ENCODE peak calls at places on chromosomes 1 and 21, in five cellular contexts. Y is sigmoid colon, R is SJSA1, J is mammary epithelial cell, K is gastrocnemius medialis. G is an unnamed sample.

GRCh38 chr1:16615253-16616252 is 2.2 kb upstream of the NBPF1 start:
- DNase-seq in Y (peak; percentile 72), R (peak; percentile 59), J (no peak), K (no peak), G (peak; percentile 53)

GRCh38 chr1:19863804-19864203 is 18.4 kb upstream of the OTUD3 start:
- DNase-seq in Y (no peak), R (no peak), J (peak; percentile 79), K (no peak), G (no peak)

GRCh38 chr1:47837046-47837830 is 159.9 kb downstream of the TRABD2B start:
- DNase-seq in Y (no peak), R (no peak), J (no peak), K (no peak), G (no peak)

GRCh38 chr21:28426545-28426944 is 566.1 kb downstream of the LTN1 start:
- DNase-seq in Y (no peak), R (no peak), J (no peak), K (no peak), G (no peak)

GRCh38 chr1:203671047-203671446 is 44.4 kb downstream of the ATP2B4 start:
- DNase-seq in Y (no peak), R (no peak), J (no peak), K (no peak), G (no peak)

GRCh38 chr1:37515185-37516034 is 844 bp upstream of the MEAF6 start:
- DNase-seq in Y (peak; percentile 20), R (no peak), J (no peak), K (no peak), G (no peak)

GRCh38 chr21:42841156-42841915 is 38.0 kb downstream of the WDR4 start:
- DNase-seq in Y (peak; percentile 58), R (peak; percentile 35), J (no peak), K (no peak), G (peak; percentile 38)

GRCh38 chr1:55214903-55215193 is 316 bp downstream of the USP24 start:
- DNase-seq in Y (peak; percentile 64), R (peak; percentile 49), J (no peak), K (peak; percentile 37), G (no peak)

GRCh38 chr1:116256875-116257823 is 115.9 kb upstream of the ATP1A1 start:
- DNase-seq in Y (no peak), R (no peak), J (no peak), K (no peak), G (no peak)

GRCh38 chr1:100611086-100611485 is 73.1 kb downstream of the GPR88 start:
- DNase-seq in Y (no peak), R (no peak), J (peak; percentile 77), K (no peak), G (no peak)

GRCh38 chr1:214650664-214651063 is 47.7 kb downstream of the CENPF start:
- DNase-seq in Y (no peak), R (no peak), J (no peak), K (no peak), G (no peak)
- H3K36me3 ChIP-seq in Y (no peaks in the 10 kb centered on the region), R (peaks cover 96% of the 10 kb centered on the region), J (peaks cover 38% of the 10 kb centered on the region), K (no peaks in the 10 kb centered on the region), G (no peaks in the 10 kb centered on the region)

GRCh38 chr1:66330711-66331110 is 203.2 kb upstream of the SGIP1 start:
- DNase-seq in Y (no peak), R (no peak), J (peak; percentile 39), K (no peak), G (no peak)
- H3K27ac ChIP-seq in Y (peak overlapping the region; percentile 82), R (peak overlapping the region; percentile 93), J (no peak overlapping the region), K (peak overlapping the region; percentile 91), G (peak overlapping the region; percentile 63)

GRCh38 chr1:89938171-89939055 is 56.5 kb upstream of the ZNF326 start:
- DNase-seq in Y (no peak), R (no peak), J (no peak), K (no peak), G (no peak)

GRCh38 chr1:89936694-89937093 is 58.2 kb upstream of the ZNF326 start:
- DNase-seq in Y (no peak), R (no peak), J (no peak), K (no peak), G (no peak)

GRCh38 chr1:89932598-89933364 is 62.1 kb upstream of the ZNF326 start:
- DNase-seq in Y (no peak), R (no peak), J (no peak), K (no peak), G (no peak)

GRCh38 chr1:89934441-89934840 is 60.5 kb upstream of the ZNF326 start:
- DNase-seq in Y (no peak), R (no peak), J (no peak), K (no peak), G (no peak)

DNA sequence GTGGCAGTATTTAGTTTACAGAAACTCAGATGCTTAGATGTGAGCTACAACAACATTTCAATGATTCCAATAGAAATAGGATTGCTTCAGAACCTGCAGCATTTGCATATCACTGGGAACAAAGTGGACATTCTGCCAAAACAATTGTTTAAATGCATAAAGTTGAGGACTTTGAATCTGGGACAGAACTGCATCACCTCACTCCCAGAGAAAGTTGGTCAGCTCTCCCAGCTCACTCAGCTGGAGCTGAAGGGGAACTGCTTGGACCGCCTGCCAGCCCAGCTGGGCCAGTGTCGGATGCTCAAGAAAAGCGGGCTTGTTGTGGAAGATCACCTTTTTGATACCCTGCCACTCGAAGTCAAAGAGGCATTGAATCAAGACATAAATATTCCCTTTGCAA is 59.7 kb upstream of the ZNF326 start:
- DNase-seq in Y (no peak), R (no peak), J (no peak), K (no peak), G (no peak)
- H3K36me3 ChIP-seq in Y (no peaks in the 10 kb centered on the region), R (peaks cover 16% of the 10 kb centered on the region), J (peaks cover 6% of the 10 kb centered on the region), K (no peaks in the 10 kb centered on the region), G (no peaks in the 10 kb centered on the region)

DNA sequence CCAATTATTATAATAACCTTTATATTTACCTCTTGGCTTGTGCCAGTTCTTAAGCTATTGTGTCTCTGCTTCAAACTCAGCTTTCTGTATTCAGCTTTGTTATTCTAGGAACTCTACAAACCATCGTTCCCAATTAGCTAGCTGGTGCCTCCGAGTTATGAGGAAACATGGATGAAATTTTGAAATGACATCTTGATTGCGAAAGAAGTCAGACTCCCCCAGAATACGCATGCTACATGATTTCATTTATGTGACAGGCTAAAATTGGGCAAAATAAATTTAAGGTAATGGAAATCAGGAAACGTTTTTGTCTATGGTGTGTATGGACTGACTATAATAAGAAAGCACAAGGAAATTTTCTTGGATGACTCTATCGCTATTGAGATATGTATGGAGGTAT is 256.8 kb upstream of the NCAM2 start:
- DNase-seq in Y (no peak), R (no peak), J (no peak), K (no peak), G (no peak)
- H3K27ac ChIP-seq in Y (no peak overlapping the region), R (no peak overlapping the region), J (no peak overlapping the region), K (no peak overlapping the region), G (no peak overlapping the region)